ENCODE peak calls at places on chromosomes 16 and 17, in eight cellular contexts. A, P, D, W, J, Q, S and Z are unnamed samples.

GRCh38 chr16:57307365-57307764 is 22.9 kb upstream of the PLLP start:
- DNase-seq in S (peak), J (no peak), W (no peak), A (peak), Q (no peak), P (no peak), D (no peak), Z (no peak)

GRCh38 chr16:29840240-29840639 is 20.0 kb downstream of the MVP start:
- DNase-seq in D (no peak), S (no peak), W (no peak), Q (no peak), A (no peak), P (no peak), J (no peak), Z (no peak)

GRCh38 chr17:59377410-59377809 is 46.0 kb downstream of the YPEL2 start:
- DNase-seq in A (no peak), J (no peak), Q (no peak), P (no peak), S (no peak), D (no peak), W (no peak), Z (no peak)

GRCh38 chr16:15879255-15879804 is 9.1 kb downstream of the CEP20 start:
- DNase-seq in Q (no peak), S (no peak), W (peak), D (no peak), A (no peak), J (no peak), P (no peak), Z (no peak)

GRCh38 chr16:89410794-89411309 is 79.5 kb downstream of the ANKRD11 start:
- DNase-seq in P (peak), Q (no peak), A (no peak), W (no peak), J (peak), D (no peak), S (peak), Z (peak)

GRCh38 chr17:65656390-65657250 is 95.2 kb upstream of the AXIN2 start:
- DNase-seq in J (no peak), D (no peak), Q (no peak), A (peak), W (no peak), P (no peak), S (no peak), Z (no peak)

GRCh38 chr16:14133907-14134306 is 62.8 kb downstream of the MRTFB start:
- DNase-seq in Q (no peak), A (no peak), D (no peak), W (no peak), P (no peak), S (no peak), J (no peak), Z (no peak)

GRCh38 chr16:85720319-85720637 is 30.6 kb downstream of the C16orf74 start:
- DNase-seq in J (no peak), A (no peak), S (no peak), D (no peak), W (no peak), Q (no peak), P (peak), Z (peak)